ENCODE peak calls at places on chromosomes 7 and 10, in eight cellular contexts. I, W, F, K, R, V, U and J are unnamed samples.
A peak's percentile ranks its signal among the peaks of the same experiment; 100 is the strongest.

GRCh38 chr7:1665721-1666250 is 4.3 kb upstream of the ELFN1 start:
- DNase-seq in U (no peak), W (no peak), F (no peak), R (no peak), V (no peak), K (no peak), I (no peak), J (no peak)

GRCh38 chr7:129468087-129468486 is 33.9 kb downstream of the STRIP2 start:
- DNase-seq in W (no peak), I (no peak), U (no peak), R (no peak), V (no peak), K (peak; percentile 10), F (no peak), J (no peak)

GRCh38 chr7:115679976-115680375 is 350.6 kb downstream of the TFEC start:
- DNase-seq in V (no peak), U (peak; percentile 44), R (peak; percentile 3), K (no peak), F (no peak), W (no peak), I (no peak), J (no peak)

GRCh38 chr7:1671876-1672451 is 1.9 kb downstream of the ELFN1 start:
- DNase-seq in I (no peak), U (no peak), V (no peak), R (no peak), F (no peak), W (no peak), K (no peak), J (no peak)

GRCh38 chr10:10160821-10161312 is 856.8 kb upstream of the CELF2 start:
- DNase-seq in R (no peak), I (no peak), U (no peak), F (no peak), V (no peak), K (no peak), W (no peak), J (no peak)

GRCh38 chr10:88865281-88865876 is 13.7 kb upstream of the ANKRD22 start:
- DNase-seq in U (peak; percentile 25), I (no peak), W (no peak), V (no peak), K (no peak), R (no peak), F (no peak), J (no peak)

GRCh38 chr7:141550694-141551079 is 523 bp upstream of the AGK start:
- DNase-seq in R (peak; percentile 8), K (no peak), V (no peak), I (no peak), W (no peak), U (no peak), F (no peak), J (no peak)

GRCh38 chr7:85471740-85472139 is 284.9 kb upstream of the SEMA3D start:
- DNase-seq in K (peak; percentile 52), U (peak; percentile 9), R (no peak), V (no peak), I (no peak), F (no peak), W (no peak), J (no peak)

GRCh38 chr10:115933098-115933497 is 339.9 kb downstream of the GFRA1 start:
- DNase-seq in U (no peak), F (no peak), K (no peak), W (no peak), I (no peak), V (no peak), R (no peak), J (no peak)

GRCh38 chr7:53996856-53997255 is 545.3 kb upstream of the VSTM2A start:
- DNase-seq in U (no peak), K (no peak), W (no peak), V (no peak), R (no peak), I (no peak), F (no peak), J (no peak)

GRCh38 chr7:64463636-64464375 is 99.1 kb downstream of the ZNF680 start:
- DNase-seq in F (no peak), R (no peak), W (no peak), I (no peak), V (peak; percentile 50), U (no peak), K (no peak), J (no peak)

GRCh38 chr10:33935350-33935749 is 600.9 kb upstream of the NRP1 start:
- DNase-seq in F (no peak), R (no peak), U (no peak), K (no peak), V (no peak), I (no peak), W (no peak), J (no peak)

GRCh38 chr7:81873559-81873958 is 103.7 kb upstream of the HGF start:
- DNase-seq in R (no peak), F (no peak), I (no peak), K (no peak), V (no peak), W (no peak), U (no peak), J (no peak)

GRCh38 chr10:75546004-75546403 is 114.6 kb downstream of the LRMDA start:
- DNase-seq in V (no peak), R (no peak), W (no peak), I (no peak), F (no peak), U (no peak), K (no peak), J (no peak)

GRCh38 chr7:25308246-25308645 is 80.0 kb upstream of the NPVF start:
- DNase-seq in W (no peak), V (no peak), R (no peak), K (no peak), I (no peak), F (no peak), U (no peak), J (no peak)

GRCh38 chr10:7579681-7580080 is 87.1 kb downstream of the ITIH5 start:
- DNase-seq in U (no peak), I (no peak), R (no peak), V (no peak), K (no peak), F (no peak), W (no peak), J (no peak)

GRCh38 chr10:63137306-63137705 is 4.2 kb downstream of the NRBF2 start:
- DNase-seq in W (no peak), R (no peak), I (no peak), K (no peak), F (no peak), V (no peak), U (no peak), J (no peak)

GRCh38 chr10:98608417-98608816 is 161.7 kb upstream of the HPS1 start:
- DNase-seq in V (no peak), W (no peak), F (no peak), U (no peak), K (no peak), I (no peak), R (no peak), J (no peak)

GRCh38 chr7:47482013-47482761 is 99.7 kb downstream of the TNS3 start:
- DNase-seq in W (no peak), K (peak; percentile 89), V (no peak), I (peak; percentile 87), U (peak; percentile 55), F (no peak), R (peak; percentile 72), J (peak; percentile 59)

GRCh38 chr7:47581821-47582747 is at the start of gene TNS3:
- DNase-seq in V (no peak), K (no peak), F (no peak), W (no peak), R (no peak), U (peak; percentile 60), I (no peak), J (no peak)

GRCh38 chr7:95213809-95214492 is 110.4 kb downstream of the PON1 start:
- DNase-seq in K (no peak), I (peak; percentile 99), W (no peak), F (no peak), V (peak; percentile 56), U (no peak), R (no peak), J (peak; percentile 98)